ENCODE peak calls at places on chromosomes 6 and 20, in six cellular contexts. One of them, this sample, is unnamed.

GRCh38 chr6:155351273-155352129 is 37.2 kb upstream of the TFB1M start:
- DNase-seq in HFF-Myc: no peak
- DNase-seq in pancreas: no peak
- DNase-seq in endothelial cell of umbilical vein: no peak
- DNase-seq in astrocyte of the spinal cord: no peak
- DNase-seq in Peyer's patch: no peak
- DNase-seq in this sample: no peak

GRCh38 chr6:64083261-64083660 is 447.7 kb downstream of the PHF3 start:
- DNase-seq in HFF-Myc: no peak
- DNase-seq in pancreas: no peak
- DNase-seq in endothelial cell of umbilical vein: no peak
- DNase-seq in astrocyte of the spinal cord: no peak
- DNase-seq in Peyer's patch: no peak
- DNase-seq in this sample: no peak

GRCh38 chr6:6697620-6698019 is 109.1 kb downstream of the LY86 start:
- DNase-seq in HFF-Myc: no peak
- DNase-seq in pancreas: no peak
- DNase-seq in endothelial cell of umbilical vein: peak; percentile 29
- DNase-seq in astrocyte of the spinal cord: no peak
- DNase-seq in Peyer's patch: no peak
- DNase-seq in this sample: no peak

GRCh38 chr20:36152266-36152665 is 2.3 kb upstream of the EPB41L1 start:
- DNase-seq in HFF-Myc: no peak
- DNase-seq in pancreas: no peak
- DNase-seq in endothelial cell of umbilical vein: no peak
- DNase-seq in astrocyte of the spinal cord: no peak
- DNase-seq in Peyer's patch: no peak
- DNase-seq in this sample: no peak

GRCh38 chr6:99073223-99073622 is 125.5 kb upstream of the FBXL4 start:
- DNase-seq in HFF-Myc: no peak
- DNase-seq in pancreas: no peak
- DNase-seq in endothelial cell of umbilical vein: no peak
- DNase-seq in astrocyte of the spinal cord: no peak
- DNase-seq in Peyer's patch: no peak
- DNase-seq in this sample: no peak

GRCh38 chr6:53894086-53894485 is 99.3 kb downstream of the LRRC1 start:
- DNase-seq in HFF-Myc: no peak
- DNase-seq in pancreas: no peak
- DNase-seq in endothelial cell of umbilical vein: no peak
- DNase-seq in astrocyte of the spinal cord: peak; percentile 31
- DNase-seq in Peyer's patch: no peak
- DNase-seq in this sample: peak; percentile 6

GRCh38 chr6:107957165-107957908 is 671 bp downstream of the SEC63 start:
- DNase-seq in HFF-Myc: no peak
- DNase-seq in pancreas: peak; percentile 53
- DNase-seq in endothelial cell of umbilical vein: peak; percentile 91
- DNase-seq in astrocyte of the spinal cord: peak; percentile 77
- DNase-seq in Peyer's patch: peak; percentile 69
- DNase-seq in this sample: peak; percentile 53

GRCh38 chr20:44231193-44231592 is 15.9 kb upstream of the GDAP1L1 start:
- DNase-seq in HFF-Myc: no peak
- DNase-seq in pancreas: no peak
- DNase-seq in endothelial cell of umbilical vein: no peak
- DNase-seq in astrocyte of the spinal cord: no peak
- DNase-seq in Peyer's patch: no peak
- DNase-seq in this sample: no peak

GRCh38 chr6:80186082-80186481 is 79.6 kb downstream of the BCKDHB start:
- DNase-seq in HFF-Myc: no peak
- DNase-seq in pancreas: no peak
- DNase-seq in endothelial cell of umbilical vein: no peak
- DNase-seq in astrocyte of the spinal cord: no peak
- DNase-seq in Peyer's patch: no peak
- DNase-seq in this sample: no peak

GRCh38 chr6:43575105-43575771 is 600 bp downstream of the XPO5 start:
- DNase-seq in HFF-Myc: no peak
- DNase-seq in pancreas: no peak
- DNase-seq in endothelial cell of umbilical vein: peak; percentile 53
- DNase-seq in astrocyte of the spinal cord: peak; percentile 28
- DNase-seq in Peyer's patch: no peak
- DNase-seq in this sample: no peak

GRCh38 chr6:107576852-107577251 is 86.9 kb downstream of the SOBP start:
- DNase-seq in HFF-Myc: no peak
- DNase-seq in pancreas: no peak
- DNase-seq in endothelial cell of umbilical vein: peak; percentile 50
- DNase-seq in astrocyte of the spinal cord: peak; percentile 29
- DNase-seq in Peyer's patch: no peak
- DNase-seq in this sample: peak; percentile 4

GRCh38 chr6:134826889-134827737 is 122.8 kb downstream of the ALDH8A1 start:
- DNase-seq in HFF-Myc: peak; percentile 58
- DNase-seq in pancreas: no peak
- DNase-seq in endothelial cell of umbilical vein: no peak
- DNase-seq in astrocyte of the spinal cord: peak; percentile 91
- DNase-seq in Peyer's patch: no peak
- DNase-seq in this sample: peak; percentile 50

GRCh38 chr20:48008850-48009535 is 223.7 kb upstream of the SULF2 start:
- DNase-seq in HFF-Myc: no peak
- DNase-seq in pancreas: no peak
- DNase-seq in endothelial cell of umbilical vein: no peak
- DNase-seq in astrocyte of the spinal cord: no peak
- DNase-seq in Peyer's patch: no peak
- DNase-seq in this sample: no peak

GRCh38 chr6:5278571-5279120 is 17.3 kb downstream of the FARS2 start:
- DNase-seq in HFF-Myc: no peak
- DNase-seq in pancreas: no peak
- DNase-seq in endothelial cell of umbilical vein: no peak
- DNase-seq in astrocyte of the spinal cord: no peak
- DNase-seq in Peyer's patch: no peak
- DNase-seq in this sample: no peak

GRCh38 chr6:16158943-16159557 is 30.2 kb downstream of the MYLIP start:
- DNase-seq in HFF-Myc: no peak
- DNase-seq in pancreas: no peak
- DNase-seq in endothelial cell of umbilical vein: no peak
- DNase-seq in astrocyte of the spinal cord: no peak
- DNase-seq in Peyer's patch: no peak
- DNase-seq in this sample: no peak

GRCh38 chr6:3568396-3569082 is 111.7 kb upstream of the SLC22A23 start:
- DNase-seq in HFF-Myc: no peak
- DNase-seq in pancreas: no peak
- DNase-seq in endothelial cell of umbilical vein: no peak
- DNase-seq in astrocyte of the spinal cord: no peak
- DNase-seq in Peyer's patch: no peak
- DNase-seq in this sample: no peak

GRCh38 chr20:49717693-49718092 is 4.0 kb upstream of the B4GALT5 start:
- DNase-seq in HFF-Myc: no peak
- DNase-seq in pancreas: no peak
- DNase-seq in endothelial cell of umbilical vein: peak; percentile 7
- DNase-seq in astrocyte of the spinal cord: no peak
- DNase-seq in Peyer's patch: no peak
- DNase-seq in this sample: no peak

GRCh38 chr6:116385462-116385807 is 14.7 kb downstream of the DSE start:
- DNase-seq in HFF-Myc: no peak
- DNase-seq in pancreas: no peak
- DNase-seq in endothelial cell of umbilical vein: no peak
- DNase-seq in astrocyte of the spinal cord: peak; percentile 78
- DNase-seq in Peyer's patch: no peak
- DNase-seq in this sample: no peak

GRCh38 chr20:37539424-37539823 is 11.7 kb upstream of the BLCAP start:
- DNase-seq in HFF-Myc: no peak
- DNase-seq in pancreas: no peak
- DNase-seq in endothelial cell of umbilical vein: no peak
- DNase-seq in astrocyte of the spinal cord: no peak
- DNase-seq in Peyer's patch: no peak
- DNase-seq in this sample: no peak

GRCh38 chr6:3481640-3482039 is 24.8 kb upstream of the SLC22A23 start:
- DNase-seq in HFF-Myc: no peak
- DNase-seq in pancreas: no peak
- DNase-seq in endothelial cell of umbilical vein: no peak
- DNase-seq in astrocyte of the spinal cord: no peak
- DNase-seq in Peyer's patch: no peak
- DNase-seq in this sample: no peak

GRCh38 chr20:52793339-52793963 is 178.7 kb upstream of the TSHZ2 start:
- DNase-seq in HFF-Myc: no peak
- DNase-seq in pancreas: no peak
- DNase-seq in endothelial cell of umbilical vein: no peak
- DNase-seq in astrocyte of the spinal cord: no peak
- DNase-seq in Peyer's patch: no peak
- DNase-seq in this sample: no peak

GRCh38 chr6:150142657-150143501 is at the start of gene PPP1R14C:
- DNase-seq in HFF-Myc: no peak
- DNase-seq in pancreas: peak; percentile 75
- DNase-seq in endothelial cell of umbilical vein: no peak
- DNase-seq in astrocyte of the spinal cord: no peak
- DNase-seq in Peyer's patch: no peak
- DNase-seq in this sample: no peak

GRCh38 chr6:73121421-73121993 is 103.8 kb downstream of the KHDC1L start:
- DNase-seq in HFF-Myc: no peak
- DNase-seq in pancreas: no peak
- DNase-seq in endothelial cell of umbilical vein: peak; percentile 6
- DNase-seq in astrocyte of the spinal cord: peak; percentile 58
- DNase-seq in Peyer's patch: no peak
- DNase-seq in this sample: no peak

GRCh38 chr6:127811939-127812338 is 88.9 kb downstream of the THEMIS start:
- DNase-seq in HFF-Myc: no peak
- DNase-seq in pancreas: no peak
- DNase-seq in endothelial cell of umbilical vein: no peak
- DNase-seq in astrocyte of the spinal cord: no peak
- DNase-seq in Peyer's patch: no peak
- DNase-seq in this sample: no peak

GRCh38 chr6:6679633-6680032 is 91.1 kb downstream of the LY86 start:
- DNase-seq in HFF-Myc: no peak
- DNase-seq in pancreas: no peak
- DNase-seq in endothelial cell of umbilical vein: no peak
- DNase-seq in astrocyte of the spinal cord: no peak
- DNase-seq in Peyer's patch: no peak
- DNase-seq in this sample: no peak

GRCh38 chr20:45309075-45309474 is 976 bp upstream of the MATN4 start:
- DNase-seq in HFF-Myc: no peak
- DNase-seq in pancreas: no peak
- DNase-seq in endothelial cell of umbilical vein: no peak
- DNase-seq in astrocyte of the spinal cord: no peak
- DNase-seq in Peyer's patch: no peak
- DNase-seq in this sample: no peak

DNA sequence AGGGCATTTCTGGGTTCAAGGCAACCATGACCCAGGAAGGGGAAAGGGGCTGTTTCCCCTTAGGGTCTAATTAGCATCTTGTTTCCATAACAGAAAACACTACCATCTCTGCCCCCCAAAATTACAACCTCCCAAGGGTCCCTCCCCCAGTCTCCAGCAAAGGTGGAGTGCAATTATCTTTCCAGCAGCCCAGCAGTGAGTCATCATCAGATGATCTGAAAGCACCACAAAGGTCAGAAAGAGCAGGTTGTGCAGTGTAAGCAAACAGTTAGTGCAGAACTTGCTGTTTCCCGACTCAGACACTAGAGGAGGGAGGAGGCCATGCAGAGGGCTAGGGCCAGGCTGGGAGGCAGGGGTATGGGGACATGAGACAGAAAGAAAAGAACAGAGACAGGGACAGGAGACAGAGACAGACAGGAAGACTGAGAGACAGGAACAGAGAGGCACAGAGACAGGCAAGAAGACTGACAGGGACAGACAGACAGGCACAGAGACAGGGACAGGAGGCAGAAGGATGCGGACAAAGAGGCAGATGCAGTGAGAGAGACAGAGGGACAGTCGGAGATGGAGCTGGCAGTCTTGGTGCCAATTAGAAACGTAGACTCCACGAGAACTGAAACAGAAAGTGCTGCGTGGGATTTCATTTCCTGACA is 62.5 kb downstream of the PYGB start:
- DNase-seq in HFF-Myc: peak; percentile 87
- DNase-seq in pancreas: peak; percentile 40
- DNase-seq in endothelial cell of umbilical vein: peak; percentile 68
- DNase-seq in astrocyte of the spinal cord: peak; percentile 87
- DNase-seq in Peyer's patch: no peak
- DNase-seq in this sample: peak; percentile 82
- TF ChIP-seq CTCF in HFF-Myc: peak; percentile 75
- TF ChIP-seq CTCF in pancreas: no peak
- TF ChIP-seq CTCF in endothelial cell of umbilical vein: peak; percentile 38
- TF ChIP-seq CTCF in astrocyte of the spinal cord: peak; percentile 82
- TF ChIP-seq CTCF in Peyer's patch: no peak
- TF ChIP-seq CTCF in this sample: peak; percentile 84

GRCh38 chr20:57329608-57330221 is at the start of gene SPO11:
- DNase-seq in HFF-Myc: no peak
- DNase-seq in pancreas: no peak
- DNase-seq in endothelial cell of umbilical vein: no peak
- DNase-seq in astrocyte of the spinal cord: no peak
- DNase-seq in Peyer's patch: no peak
- DNase-seq in this sample: no peak
- TF ChIP-seq CTCF in HFF-Myc: peak; percentile 40
- TF ChIP-seq CTCF in pancreas: no peak
- TF ChIP-seq CTCF in endothelial cell of umbilical vein: no peak
- TF ChIP-seq CTCF in astrocyte of the spinal cord: peak; percentile 19
- TF ChIP-seq CTCF in Peyer's patch: no peak
- TF ChIP-seq CTCF in this sample: no peak

DNA sequence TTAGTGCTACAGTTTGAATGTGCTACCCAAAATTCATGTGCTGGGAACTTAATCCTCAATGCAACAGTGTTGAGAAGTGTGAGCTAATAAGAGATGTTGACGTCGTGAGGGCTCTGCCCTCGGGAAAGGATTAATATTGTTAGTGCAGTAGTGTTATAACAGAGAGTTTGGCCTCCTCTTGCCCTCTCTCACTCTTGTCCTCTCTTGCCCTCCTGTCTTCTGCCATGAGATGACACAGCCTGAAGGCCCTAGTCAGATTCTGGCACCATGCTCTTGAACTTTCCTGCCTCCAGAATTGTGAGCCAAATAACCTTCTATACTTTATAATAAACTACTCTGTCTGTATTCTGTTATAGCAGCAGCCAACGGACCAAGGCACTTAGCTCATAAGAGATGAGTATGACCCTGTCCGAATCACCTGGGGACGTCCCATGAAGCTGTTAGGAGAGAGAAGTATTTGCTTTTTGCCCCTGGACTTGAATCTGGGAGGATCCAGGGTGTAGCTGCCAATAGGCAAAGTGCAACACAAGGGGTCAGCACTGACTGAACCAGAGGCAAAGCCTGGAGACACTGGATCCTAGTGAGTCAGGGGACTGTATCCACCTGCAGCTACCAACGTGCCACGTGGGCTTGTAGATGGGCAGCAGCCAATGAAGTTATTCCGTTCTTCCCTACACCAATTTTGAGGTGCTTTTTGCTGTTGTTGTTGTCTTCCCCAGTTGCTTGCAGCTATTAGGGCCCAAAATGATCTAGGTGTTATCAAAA is 233.7 kb downstream of the THBS2 start:
- DNase-seq in HFF-Myc: no peak
- DNase-seq in pancreas: no peak
- DNase-seq in endothelial cell of umbilical vein: no peak
- DNase-seq in astrocyte of the spinal cord: no peak
- DNase-seq in Peyer's patch: no peak
- DNase-seq in this sample: no peak
- TF ChIP-seq CTCF in HFF-Myc: peak; percentile 19
- TF ChIP-seq CTCF in pancreas: no peak
- TF ChIP-seq CTCF in endothelial cell of umbilical vein: no peak
- TF ChIP-seq CTCF in astrocyte of the spinal cord: peak; percentile 4
- TF ChIP-seq CTCF in Peyer's patch: no peak
- TF ChIP-seq CTCF in this sample: no peak

GRCh38 chr6:142548571-142548970 is 246.8 kb downstream of the ADGRG6 start:
- DNase-seq in HFF-Myc: no peak
- DNase-seq in pancreas: no peak
- DNase-seq in endothelial cell of umbilical vein: no peak
- DNase-seq in astrocyte of the spinal cord: no peak
- DNase-seq in Peyer's patch: no peak
- DNase-seq in this sample: no peak

GRCh38 chr6:142550310-142550709 is 248.5 kb downstream of the ADGRG6 start:
- DNase-seq in HFF-Myc: no peak
- DNase-seq in pancreas: no peak
- DNase-seq in endothelial cell of umbilical vein: no peak
- DNase-seq in astrocyte of the spinal cord: no peak
- DNase-seq in Peyer's patch: no peak
- DNase-seq in this sample: no peak

GRCh38 chr6:142551145-142551811 is 249.5 kb downstream of the ADGRG6 start:
- DNase-seq in HFF-Myc: no peak
- DNase-seq in pancreas: no peak
- DNase-seq in endothelial cell of umbilical vein: no peak
- DNase-seq in astrocyte of the spinal cord: peak; percentile 17
- DNase-seq in Peyer's patch: no peak
- DNase-seq in this sample: no peak
- TF ChIP-seq CTCF in HFF-Myc: no peak
- TF ChIP-seq CTCF in pancreas: no peak
- TF ChIP-seq CTCF in endothelial cell of umbilical vein: no peak
- TF ChIP-seq CTCF in astrocyte of the spinal cord: no peak
- TF ChIP-seq CTCF in Peyer's patch: no peak
- TF ChIP-seq CTCF in this sample: no peak

This sample was measured in AG04450.